ENCODE peak calls at places on chromosomes 7 and 10, in six cellular contexts. S is heart left ventricle; Q is effector memory CD4-positive, alpha-beta T cell; H is RWPE1; D is omental fat pad; B is KG1. P is an unnamed sample.

GRCh38 chr7:80881361-80881760 is 37.5 kb downstream of the SEMA3C start:
- DNase-seq in S (no peak), Q (no peak), H (no peak), D (no peak), B (no peak), P (no peak)

GRCh38 chr10:32446701-32447406 is 914 bp downstream of the CCDC7 start:
- DNase-seq in S (no peak), Q (no peak), H (no peak), D (no peak), B (peak), P (no peak)

GRCh38 chr7:123183431-123183830 is 16.3 kb downstream of the SLC13A1 start:
- DNase-seq in S (no peak), Q (no peak), H (no peak), D (no peak), B (no peak), P (no peak)

GRCh38 chr7:45924283-45924682 is 3.2 kb upstream of the IGFBP3 start:
- DNase-seq in S (no peak), Q (no peak), H (peak), D (no peak), B (no peak), P (peak)

GRCh38 chr10:49047128-49047639 is 68.1 kb downstream of the VSTM4 start:
- DNase-seq in S (no peak), Q (no peak), H (no peak), D (no peak), B (no peak), P (no peak)

GRCh38 chr7:103870664-103871063 is 118.8 kb downstream of the RELN start:
- DNase-seq in S (no peak), Q (no peak), H (no peak), D (no peak), B (no peak), P (no peak)

GRCh38 chr7:28280516-28280915 is 99.9 kb upstream of the JAZF1 start:
- DNase-seq in S (no peak), Q (no peak), H (no peak), D (no peak), B (no peak), P (no peak)

GRCh38 chr7:23276381-23276780 is 22.8 kb upstream of the MALSU1 start:
- DNase-seq in S (no peak), Q (no peak), H (no peak), D (no peak), B (no peak), P (no peak)

GRCh38 chr7:1839701-1840100 is 169.6 kb downstream of the ELFN1 start:
- DNase-seq in S (no peak), Q (no peak), H (no peak), D (no peak), B (no peak), P (no peak)

P was measured in epithelial cell of prostate.